ENCODE peak calls at places on chromosome 21, in nine cellular contexts. O, J, U, D, E, W, B, Y and C are unnamed samples.

GRCh38 chr21:25639922-25640670 is 1.0 kb downstream of the JAM2 start:
- DNase-seq in Y (peak), U (peak), J (no peak), W (peak), D (peak), O (peak), E (no peak), B (peak), C (peak)

GRCh38 chr21:17780539-17780938 is 38.6 kb downstream of the C21orf91 start:
- DNase-seq in E (peak), B (no peak), D (no peak), J (no peak), W (no peak), O (peak), U (no peak), Y (no peak), C (no peak)

GRCh38 chr21:25370311-25370744 is 237.0 kb downstream of the MRPL39 start:
- DNase-seq in O (peak), E (peak), W (peak), D (peak), B (no peak), U (no peak), J (no peak), Y (no peak), C (no peak)

GRCh38 chr21:44531606-44532128 is 8.3 kb downstream of the KRTAP10-1 start:
- DNase-seq in J (no peak), O (no peak), B (peak), W (no peak), D (no peak), E (no peak), Y (no peak), U (no peak), C (peak)

GRCh38 chr21:42027085-42027803 is 17.1 kb upstream of the ZBTB21 start:
- DNase-seq in B (no peak), Y (no peak), U (peak), W (no peak), D (no peak), J (no peak), E (no peak), O (no peak), C (no peak)

GRCh38 chr21:42193131-42193671 is 25.7 kb upstream of the ABCG1 start:
- DNase-seq in W (peak), Y (no peak), E (peak), B (no peak), O (peak), D (no peak), J (no peak), U (no peak), C (no peak)

GRCh38 chr21:27674037-27674436 is 707.1 kb upstream of the ADAMTS5 start:
- DNase-seq in U (no peak), O (peak), E (peak), D (no peak), W (peak), B (no peak), Y (no peak), J (no peak), C (no peak)

GRCh38 chr21:45309069-45309521 is 21.4 kb upstream of the POFUT2 start:
- DNase-seq in U (peak), Y (no peak), D (no peak), B (peak), W (peak), J (no peak), O (peak), E (peak), C (peak)

GRCh38 chr21:38487906-38488639 is 10.2 kb downstream of the ERG start:
- DNase-seq in U (no peak), W (no peak), O (peak), E (no peak), B (no peak), J (no peak), D (no peak), Y (no peak), C (no peak)

GRCh38 chr21:45990049-45990711 is 8.6 kb downstream of the COL6A1 start:
- DNase-seq in E (no peak), D (peak), O (no peak), B (no peak), U (no peak), Y (no peak), W (no peak), J (no peak), C (no peak)

GRCh38 chr21:28818663-28819278 is 173.9 kb downstream of the LTN1 start:
- DNase-seq in U (no peak), B (no peak), J (no peak), D (no peak), O (no peak), E (peak), W (no peak), Y (no peak), C (no peak)

GRCh38 chr21:25710550-25710949 is 24.2 kb downstream of the ATP5PF start:
- DNase-seq in W (no peak), O (no peak), J (no peak), D (no peak), B (no peak), E (no peak), U (no peak), Y (no peak), C (no peak)

GRCh38 chr21:44836666-44837471 is 19.0 kb upstream of the SUMO3 start:
- DNase-seq in O (peak), Y (no peak), E (peak), W (no peak), D (no peak), U (peak), J (no peak), B (peak), C (no peak)

GRCh38 chr21:28742527-28742926 is 250.2 kb downstream of the LTN1 start:
- DNase-seq in U (no peak), O (peak), W (peak), B (no peak), Y (no peak), D (no peak), E (peak), J (no peak), C (no peak)

GRCh38 chr21:42562816-42563215 is 49.2 kb downstream of the SLC37A1 start:
- DNase-seq in U (no peak), W (no peak), B (peak), O (no peak), J (no peak), D (no peak), E (no peak), Y (no peak), C (peak)

GRCh38 chr21:32298658-32299081 is at the start of gene MRAP:
- DNase-seq in J (no peak), O (no peak), D (no peak), B (no peak), W (no peak), U (no peak), E (no peak), Y (no peak), C (no peak)

GRCh38 chr21:37210017-37210593 is 57.0 kb downstream of the VPS26C start:
- DNase-seq in U (no peak), W (no peak), D (no peak), O (no peak), B (no peak), J (no peak), E (no peak), Y (no peak), C (no peak)

GRCh38 chr21:15495965-15496364 is 233.8 kb upstream of the USP25 start:
- DNase-seq in B (no peak), U (no peak), Y (no peak), E (peak), J (no peak), W (peak), D (no peak), O (peak), C (no peak)

GRCh38 chr21:45887121-45887611 is 94.4 kb upstream of the COL6A1 start:
- DNase-seq in O (peak), Y (peak), J (no peak), E (no peak), W (peak), D (peak), B (peak), U (no peak), C (no peak)

GRCh38 chr21:18373631-18374030 is 30.0 kb downstream of the TMPRSS15 start:
- DNase-seq in B (no peak), Y (no peak), U (no peak), D (no peak), J (no peak), W (no peak), E (no peak), O (no peak), C (no peak)